ENCODE peak calls at places on chromosomes 1 and 21, in eight cellular contexts. W, Q, Z, R, N, K, H and D are unnamed samples.

GRCh38 chr1:149845416-149845815 is 54.0 kb upstream of the BOLA1 start:
- DNase-seq in Q (no peak), W (no peak), H (peak; percentile 33), R (no peak), K (peak; percentile 4), Z (no peak), N (no peak), D (no peak)

GRCh38 chr1:15386128-15386824 is 23.4 kb upstream of the EFHD2 start:
- DNase-seq in H (no peak), N (no peak), R (peak; percentile 26), Q (no peak), K (no peak), Z (no peak), W (no peak), D (no peak)

GRCh38 chr1:6911974-6912373 is 126.7 kb downstream of the CAMTA1 start:
- DNase-seq in K (no peak), N (no peak), Q (no peak), Z (no peak), H (no peak), W (no peak), R (no peak), D (no peak)

GRCh38 chr1:92544756-92545165 is 58.0 kb upstream of the GFI1 start:
- DNase-seq in Q (no peak), Z (no peak), N (no peak), K (no peak), W (no peak), H (no peak), R (no peak), D (no peak)

GRCh38 chr1:162294015-162294414 is 82.6 kb downstream of the SPATA46 start:
- DNase-seq in K (no peak), H (no peak), Z (no peak), W (no peak), R (no peak), N (no peak), Q (no peak), D (no peak)

GRCh38 chr1:187203257-187203656 is 374.5 kb downstream of the PLA2G4A start:
- DNase-seq in W (no peak), N (no peak), R (no peak), K (peak; percentile 33), H (no peak), Q (no peak), Z (no peak), D (no peak)

GRCh38 chr1:2411801-2412394 is 466 bp downstream of the PEX10 start:
- DNase-seq in Q (no peak), H (peak; percentile 21), R (no peak), W (no peak), K (no peak), N (no peak), Z (no peak), D (no peak)

GRCh38 chr21:38913120-38913975 is 107.6 kb downstream of the ETS2 start:
- DNase-seq in K (peak; percentile 41), R (peak; percentile 20), H (peak; percentile 90), W (peak; percentile 82), Q (no peak), N (no peak), Z (no peak), D (peak; percentile 93)

GRCh38 chr1:64886877-64887276 is 79.5 kb downstream of the JAK1 start:
- DNase-seq in R (no peak), K (no peak), Q (no peak), Z (no peak), H (no peak), W (no peak), N (no peak), D (peak; percentile 37)

GRCh38 chr21:28936036-28936435 is 56.6 kb downstream of the LTN1 start:
- DNase-seq in H (no peak), N (no peak), Z (no peak), W (no peak), Q (no peak), R (no peak), K (no peak), D (no peak)

GRCh38 chr1:59978026-59978425 is 51.5 kb upstream of the CYP2J2 start:
- DNase-seq in W (no peak), K (no peak), Z (no peak), N (no peak), H (no peak), R (no peak), Q (no peak), D (no peak)

GRCh38 chr1:33014464-33015170 is 22.1 kb downstream of the AK2 start:
- DNase-seq in Z (no peak), H (no peak), K (no peak), Q (no peak), R (no peak), N (no peak), W (no peak), D (no peak)